ENCODE peak calls at places on chromosomes 5 and 9, in eight cellular contexts. U is hepatocyte, Q is astrocyte of the spinal cord, K is heart left ventricle, E is omental fat pad, C is PC-9, X is type B pancreatic cell, B is spleen. A is an unnamed sample.

GRCh38 chr9:40925149-40925548 is 203.3 kb downstream of the FOXD4L6 start:
- DNase-seq in U (no peak), Q (no peak), K (no peak), E (no peak), C (no peak), X (no peak), B (peak), A (no peak)

GRCh38 chr5:54835642-54836041 is 149.8 kb downstream of the ESM1 start:
- DNase-seq in U (peak), Q (peak), K (no peak), E (no peak), C (peak), X (no peak), B (no peak), A (no peak)

GRCh38 chr5:108728566-108729305 is 19.0 kb upstream of the FER start:
- DNase-seq in U (peak), Q (no peak), K (no peak), E (no peak), C (no peak), X (no peak), B (no peak), A (peak)

GRCh38 chr5:29262683-29263082 is 1930.8 kb upstream of the CDH6 start:
- DNase-seq in U (no peak), Q (peak), K (no peak), E (no peak), C (peak), X (no peak), B (no peak), A (no peak)

GRCh38 chr5:132434813-132435286 is 55.7 kb downstream of the IRF1 start:
- DNase-seq in U (no peak), Q (no peak), K (no peak), E (no peak), C (no peak), X (no peak), B (no peak), A (no peak)

GRCh38 chr5:138622051-138622450 is 46.9 kb upstream of the HSPA9 start:
- DNase-seq in U (no peak), Q (no peak), K (no peak), E (no peak), C (no peak), X (no peak), B (no peak), A (no peak)

GRCh38 chr5:40797273-40798011 is 732 bp downstream of the PRKAA1 start:
- DNase-seq in U (peak), Q (peak), K (peak), E (peak), C (peak), X (peak), B (peak), A (peak)

GRCh38 chr5:1685076-1685475 is 114.6 kb downstream of the MRPL36 start:
- DNase-seq in U (no peak), Q (no peak), K (no peak), E (no peak), C (no peak), X (no peak), B (peak), A (no peak)

GRCh38 chr5:176405656-176406435 is 10.5 kb downstream of the CLTB start:
- DNase-seq in U (peak), Q (no peak), K (peak), E (no peak), C (peak), X (no peak), B (peak), A (no peak)

GRCh38 chr9:99351647-99352046 is 129.6 kb downstream of the SEC61B start:
- DNase-seq in U (no peak), Q (no peak), K (no peak), E (no peak), C (no peak), X (no peak), B (no peak), A (no peak)

GRCh38 chr5:54390539-54391031 is 64.9 kb upstream of the HSPB3 start:
- DNase-seq in U (no peak), Q (no peak), K (no peak), E (no peak), C (no peak), X (no peak), B (no peak), A (no peak)

GRCh38 chr9:97956365-97956764 is 18.4 kb upstream of the HEMGN start:
- DNase-seq in U (no peak), Q (no peak), K (no peak), E (no peak), C (no peak), X (no peak), B (no peak), A (no peak)

GRCh38 chr9:13033959-13034695 is 245.4 kb downstream of the MPDZ start:
- DNase-seq in U (peak), Q (peak), K (peak), E (peak), C (peak), X (peak), B (no peak), A (peak)

DNA sequence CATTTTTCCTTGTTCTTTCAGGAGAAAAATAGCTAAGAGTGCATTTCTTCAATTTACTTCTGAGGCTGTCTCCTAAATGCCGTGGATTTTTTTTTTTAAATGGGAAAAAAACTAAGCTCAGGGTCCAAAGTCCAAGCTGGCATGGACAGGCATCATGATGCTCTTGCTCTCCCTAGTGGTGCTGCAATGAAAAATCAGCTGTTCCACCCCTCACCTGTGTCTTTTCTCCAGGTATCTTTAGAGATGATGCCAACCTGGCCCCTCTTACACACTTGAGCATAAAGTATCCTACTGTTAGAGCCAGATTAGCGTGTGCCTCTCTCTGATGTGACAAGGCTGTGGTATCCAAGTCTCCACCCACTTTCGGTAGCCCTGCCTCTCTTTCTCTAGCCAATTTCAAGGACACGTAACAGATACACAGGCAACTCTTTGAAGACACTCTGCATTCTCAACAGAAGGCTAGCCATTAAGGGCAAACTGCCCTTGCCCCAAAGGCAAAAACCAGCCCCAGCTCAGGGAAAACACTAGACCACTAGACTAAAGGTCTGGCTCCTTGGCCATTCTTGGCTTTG is 208.8 kb downstream of the SAXO1 start:
- DNase-seq in U (peak), Q (no peak), K (no peak), E (no peak), C (no peak), X (no peak), B (no peak), A (no peak)
- TF ChIP-seq CTCF in U (peak), Q (peak), K (no peak), E (no peak), C (peak), X (peak), B (no peak), A (no peak)

DNA sequence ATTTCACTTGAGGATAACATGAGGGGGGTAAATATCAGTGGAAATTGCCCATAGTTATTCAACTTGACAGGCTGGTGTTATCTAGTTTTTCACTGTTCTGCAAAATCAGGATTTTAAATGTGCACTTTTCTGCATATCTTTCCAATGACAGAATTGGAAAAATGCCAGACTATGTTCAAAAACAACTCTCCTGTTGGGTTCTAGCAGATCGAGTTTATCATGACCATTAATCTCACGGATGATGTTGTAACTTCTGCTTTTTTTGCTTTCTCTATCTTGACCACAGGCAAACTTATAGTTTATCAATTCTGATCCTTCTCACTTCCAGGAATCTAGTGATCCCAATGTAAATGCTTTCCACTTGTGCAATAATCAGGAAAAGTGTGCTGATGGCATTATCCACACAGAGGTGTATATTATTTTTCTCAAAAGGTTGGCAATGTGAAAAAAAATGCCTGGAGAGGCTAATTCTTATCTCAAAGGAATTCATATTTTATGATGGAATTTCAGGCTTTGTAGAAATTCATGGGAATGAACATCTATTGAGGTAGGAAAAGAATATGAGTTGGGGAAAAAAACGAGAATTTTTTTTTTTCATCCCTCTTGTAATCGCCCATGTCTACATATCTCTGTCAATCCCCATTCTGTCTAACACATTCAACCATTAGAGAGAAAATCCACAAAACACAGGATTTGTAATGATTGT is 73.6 kb upstream of the DAB2 start:
- DNase-seq in U (peak), Q (peak), K (no peak), E (no peak), C (peak), X (no peak), B (no peak), A (no peak)
- TF ChIP-seq CTCF in U (no peak), Q (no peak), K (no peak), E (no peak), C (no peak), X (no peak), B (no peak), A (no peak)

DNA sequence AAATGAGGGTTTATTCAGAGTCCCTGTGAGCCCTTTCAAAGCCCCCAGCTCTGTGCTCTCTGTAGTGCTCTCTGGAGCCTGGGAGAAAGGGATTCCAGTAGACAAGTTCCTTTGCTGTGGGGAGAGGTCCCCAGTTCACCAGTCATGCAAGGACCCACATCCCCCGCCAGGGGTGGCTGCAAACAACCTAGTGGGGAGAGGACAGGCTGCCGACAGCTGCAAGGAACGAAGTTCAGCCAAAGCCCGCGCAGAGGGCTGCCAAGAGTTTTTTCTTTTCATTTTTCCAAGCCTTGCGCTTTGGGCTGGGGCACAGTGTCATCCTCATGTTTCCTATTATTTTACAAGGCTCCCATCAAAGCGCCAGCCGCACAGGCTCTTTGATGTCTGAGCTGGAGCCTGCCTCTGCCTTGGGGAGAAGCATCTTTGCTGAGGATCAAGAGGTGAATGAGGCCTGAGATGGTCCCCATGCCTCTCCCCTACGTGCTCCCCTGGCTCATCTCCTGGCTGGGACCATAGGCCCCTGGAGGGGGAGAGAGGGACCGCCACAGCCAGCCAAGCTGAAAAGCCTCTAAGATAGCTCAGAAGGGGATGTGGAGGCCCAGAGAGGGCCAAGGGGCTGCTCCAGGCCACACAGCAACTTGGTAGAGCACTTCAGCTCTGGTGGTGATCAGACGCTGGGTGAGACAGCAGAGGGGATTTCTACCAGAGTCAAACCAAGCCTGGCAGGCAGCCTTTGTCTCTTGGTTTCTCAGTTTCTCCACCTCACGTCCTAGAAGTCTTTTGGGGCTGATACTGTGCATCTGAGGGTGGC is 50.5 kb upstream of the SYNPO start:
- DNase-seq in U (peak), Q (peak), K (peak), E (no peak), C (no peak), X (no peak), B (peak), A (no peak)
- TF ChIP-seq CTCF in U (peak), Q (peak), K (peak), E (no peak), C (no peak), X (peak), B (no peak), A (peak)

DNA sequence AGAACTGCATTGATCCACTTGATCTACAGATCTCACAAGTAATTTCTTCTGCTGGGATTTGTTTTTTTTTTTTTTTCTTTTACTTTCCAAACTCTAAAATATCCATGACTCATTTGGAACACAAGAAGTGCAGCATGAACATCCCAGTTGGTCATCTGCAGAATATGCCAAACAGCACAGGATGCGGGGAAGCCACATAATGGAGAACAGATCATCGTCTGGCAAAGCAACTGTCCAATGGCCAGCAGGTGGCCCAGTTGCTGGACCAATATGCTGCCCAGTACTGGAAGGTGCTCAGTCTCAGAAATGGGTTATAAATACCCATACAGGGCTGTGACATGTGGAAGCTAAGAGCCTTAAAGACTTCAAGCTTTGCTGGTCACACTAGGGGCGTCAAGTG is 221.3 kb upstream of the TAS2R1 start:
- DNase-seq in U (no peak), Q (peak), K (no peak), E (no peak), C (no peak), X (no peak), B (no peak), A (no peak)
- TF ChIP-seq CTCF in U (peak), Q (peak), K (no peak), E (no peak), C (peak), X (peak), B (no peak), A (no peak)

DNA sequence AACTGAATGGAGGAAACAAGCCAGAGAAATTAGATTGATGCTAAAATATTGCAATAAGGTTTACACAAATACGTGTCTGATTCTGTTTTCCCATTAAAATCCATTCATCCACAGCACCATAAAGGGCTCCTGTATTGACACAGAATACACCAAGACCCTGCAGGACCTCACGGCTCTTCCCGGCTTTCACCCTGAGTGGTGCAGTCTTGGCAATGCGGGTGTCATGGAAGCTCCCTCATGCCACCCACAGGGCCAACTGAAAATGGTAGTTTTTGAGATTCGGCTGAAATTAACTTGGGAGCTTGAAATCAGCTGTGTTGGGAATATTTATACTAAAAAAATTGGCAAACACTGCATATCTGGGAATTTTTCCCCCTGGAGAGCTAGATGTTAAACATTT is 17.3 kb upstream of the EXOC3 start:
- DNase-seq in U (no peak), Q (no peak), K (peak), E (no peak), C (no peak), X (no peak), B (no peak), A (no peak)
- TF ChIP-seq CTCF in U (peak), Q (no peak), K (no peak), E (no peak), C (peak), X (no peak), B (no peak), A (no peak)

DNA sequence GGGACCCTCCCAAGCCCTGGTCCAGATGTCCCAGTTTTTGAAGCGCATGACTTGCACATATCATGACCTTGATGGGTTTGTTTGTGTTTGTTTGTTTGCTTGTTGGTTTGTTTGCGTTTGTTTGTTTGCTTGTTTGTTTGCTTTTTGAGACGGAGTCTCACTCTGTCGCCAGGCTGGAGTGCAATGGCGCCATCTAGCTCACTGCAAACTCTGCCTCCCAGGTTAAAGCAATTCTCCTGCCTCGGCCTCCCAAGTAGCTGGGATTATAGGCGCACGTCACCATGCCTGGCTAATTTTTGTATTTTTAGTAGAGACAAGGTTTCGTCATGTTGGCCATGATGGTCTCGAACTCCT is 13.0 kb upstream of the UBAC1 start:
- DNase-seq in U (no peak), Q (no peak), K (no peak), E (no peak), C (no peak), X (no peak), B (no peak), A (no peak)
- TF ChIP-seq CTCF in U (no peak), Q (no peak), K (no peak), E (no peak), C (no peak), X (no peak), B (no peak), A (no peak)

GRCh38 chr5:36573441-36573840 is 33.0 kb upstream of the SLC1A3 start:
- DNase-seq in U (no peak), Q (peak), K (no peak), E (no peak), C (peak), X (no peak), B (no peak), A (no peak)
- TF ChIP-seq CTCF in U (no peak), Q (no peak), K (no peak), E (no peak), C (no peak), X (no peak), B (no peak), A (no peak)

GRCh38 chr9:2726620-2727335 is 9.5 kb downstream of the KCNV2 start:
- DNase-seq in U (no peak), Q (no peak), K (no peak), E (no peak), C (no peak), X (no peak), B (no peak), A (no peak)

GRCh38 chr9:2729003-2729402 is 11.7 kb downstream of the KCNV2 start:
- DNase-seq in U (no peak), Q (peak), K (no peak), E (no peak), C (no peak), X (no peak), B (no peak), A (no peak)

GRCh38 chr9:2729721-2730120 is 12.4 kb downstream of the KCNV2 start:
- DNase-seq in U (no peak), Q (no peak), K (no peak), E (no peak), C (no peak), X (no peak), B (no peak), A (no peak)

GRCh38 chr9:2725929-2726328 is 8.6 kb downstream of the KCNV2 start:
- DNase-seq in U (no peak), Q (no peak), K (no peak), E (no peak), C (no peak), X (no peak), B (no peak), A (no peak)

GRCh38 chr9:2727966-2728613 is 10.8 kb downstream of the KCNV2 start:
- DNase-seq in U (peak), Q (peak), K (no peak), E (no peak), C (no peak), X (no peak), B (no peak), A (no peak)
- TF ChIP-seq CTCF in U (peak), Q (peak), K (peak), E (no peak), C (peak), X (peak), B (peak), A (no peak)

GRCh38 chr9:115167175-115167574 is 49.2 kb upstream of the TNC start:
- DNase-seq in U (no peak), Q (peak), K (no peak), E (no peak), C (peak), X (no peak), B (no peak), A (no peak)

GRCh38 chr9:115169003-115169402 is 51.0 kb upstream of the TNC start:
- DNase-seq in U (no peak), Q (no peak), K (no peak), E (no peak), C (no peak), X (no peak), B (no peak), A (no peak)

GRCh38 chr9:115172105-115172504 is 54.1 kb upstream of the TNC start:
- DNase-seq in U (no peak), Q (no peak), K (no peak), E (no peak), C (no peak), X (no peak), B (no peak), A (no peak)

GRCh38 chr9:115165233-115165632 is 47.3 kb upstream of the TNC start:
- DNase-seq in U (no peak), Q (no peak), K (no peak), E (no peak), C (no peak), X (no peak), B (no peak), A (no peak)

GRCh38 chr9:115170674-115171073 is 52.7 kb upstream of the TNC start:
- DNase-seq in U (peak), Q (peak), K (no peak), E (no peak), C (no peak), X (no peak), B (no peak), A (no peak)
- TF ChIP-seq CTCF in U (no peak), Q (no peak), K (no peak), E (no peak), C (no peak), X (no peak), B (no peak), A (no peak)

DNA sequence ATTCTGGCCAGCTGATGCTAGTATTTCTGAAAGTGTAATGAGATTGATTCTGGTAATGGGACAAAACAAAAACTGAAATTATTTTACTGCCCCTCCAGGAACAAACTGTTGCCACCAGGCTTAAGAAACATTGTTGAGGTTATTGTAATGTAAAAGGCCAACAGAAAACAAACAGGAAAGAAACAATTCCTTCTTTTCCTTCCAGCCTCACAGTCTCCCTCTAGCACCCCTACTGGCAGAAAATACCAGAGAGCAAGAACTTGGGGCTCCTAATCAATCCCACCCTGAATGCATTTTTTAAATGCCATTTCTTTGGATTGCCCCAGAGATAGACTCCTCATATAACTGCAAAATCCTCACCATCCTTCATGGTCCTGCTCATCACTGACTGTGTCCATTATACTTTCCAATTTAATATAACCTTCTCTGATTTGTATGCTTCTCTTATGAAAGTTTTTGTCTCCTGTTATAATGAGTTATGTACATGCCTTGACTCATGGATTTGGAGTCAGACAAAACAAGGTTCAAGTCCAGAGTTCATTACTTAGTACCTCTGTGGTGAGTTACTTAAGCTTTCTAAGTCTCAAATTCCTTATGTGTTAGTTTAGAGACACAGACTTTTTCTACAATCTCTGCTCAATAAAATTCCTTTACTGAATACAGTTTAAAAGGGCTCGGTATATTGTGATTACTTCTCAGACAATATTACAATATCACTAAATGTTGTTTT is 157.9 kb upstream of the FBN2 start:
- DNase-seq in U (no peak), Q (no peak), K (no peak), E (no peak), C (no peak), X (no peak), B (no peak), A (no peak)
- TF ChIP-seq CTCF in U (peak), Q (peak), K (no peak), E (no peak), C (peak), X (peak), B (no peak), A (no peak)